ENCODE peak calls at places on chromosomes 12 and 14, in seven cellular contexts. One of them, this sample, is unnamed.

GRCh38 chr12:42730286-42730685 is 140.7 kb upstream of the PRICKLE1 start:
- DNase-seq in PC-9: no peak
- DNase-seq in heart right ventricle: no peak
- DNase-seq in PC-3: peak; percentile 36
- DNase-seq in lower lobe of right lung: no peak
- DNase-seq in DND-41: no peak
- DNase-seq in astrocyte: peak; percentile 50
- DNase-seq in this sample: peak; percentile 35

GRCh38 chr14:92903359-92903758 is 19.6 kb upstream of the CHGA start:
- DNase-seq in PC-9: no peak
- DNase-seq in PC-3: no peak
- DNase-seq in DND-41: no peak
- DNase-seq in astrocyte: no peak
- DNase-seq in heart right ventricle: no peak
- DNase-seq in lower lobe of right lung: no peak
- DNase-seq in this sample: no peak

GRCh38 chr14:76551116-76551515 is 175.2 kb downstream of the ESRRB start:
- DNase-seq in lower lobe of right lung: no peak
- DNase-seq in heart right ventricle: no peak
- DNase-seq in PC-9: no peak
- DNase-seq in DND-41: no peak
- DNase-seq in PC-3: no peak
- DNase-seq in astrocyte: no peak
- DNase-seq in this sample: no peak

GRCh38 chr12:52884526-52885293 is 20.2 kb downstream of the KRT8 start:
- DNase-seq in astrocyte: no peak
- DNase-seq in heart right ventricle: peak; percentile 73
- DNase-seq in PC-9: peak; percentile 76
- DNase-seq in PC-3: peak; percentile 80
- DNase-seq in DND-41: peak; percentile 70
- DNase-seq in lower lobe of right lung: peak; percentile 85
- DNase-seq in this sample: peak; percentile 76

GRCh38 chr12:19546611-19547162 is 107.4 kb downstream of the AEBP2 start:
- DNase-seq in DND-41: no peak
- DNase-seq in heart right ventricle: peak; percentile 21
- DNase-seq in astrocyte: peak; percentile 41
- DNase-seq in PC-9: no peak
- DNase-seq in PC-3: no peak
- DNase-seq in lower lobe of right lung: no peak
- DNase-seq in this sample: no peak

GRCh38 chr14:25136811-25137210 is 86.9 kb upstream of the STXBP6 start:
- DNase-seq in lower lobe of right lung: no peak
- DNase-seq in DND-41: no peak
- DNase-seq in PC-9: no peak
- DNase-seq in PC-3: no peak
- DNase-seq in astrocyte: no peak
- DNase-seq in heart right ventricle: no peak
- DNase-seq in this sample: no peak

GRCh38 chr14:68297871-68298468 is 478.4 kb downstream of the RAD51B start:
- DNase-seq in DND-41: no peak
- DNase-seq in lower lobe of right lung: no peak
- DNase-seq in heart right ventricle: no peak
- DNase-seq in astrocyte: no peak
- DNase-seq in PC-9: no peak
- DNase-seq in PC-3: peak; percentile 32
- DNase-seq in this sample: no peak

GRCh38 chr12:6507102-6507998 is 13.4 kb downstream of the NCAPD2 start:
- DNase-seq in astrocyte: peak; percentile 33
- DNase-seq in DND-41: no peak
- DNase-seq in PC-9: no peak
- DNase-seq in lower lobe of right lung: no peak
- DNase-seq in PC-3: no peak
- DNase-seq in heart right ventricle: no peak
- DNase-seq in this sample: no peak

GRCh38 chr12:57836442-57837375 is 9.8 kb downstream of the CTDSP2 start:
- DNase-seq in heart right ventricle: peak; percentile 93
- DNase-seq in DND-41: peak; percentile 52
- DNase-seq in lower lobe of right lung: no peak
- DNase-seq in PC-3: peak; percentile 25
- DNase-seq in PC-9: no peak
- DNase-seq in astrocyte: peak; percentile 67
- DNase-seq in this sample: no peak

GRCh38 chr12:88763536-88764100 is 183.3 kb upstream of the KITLG start:
- DNase-seq in PC-3: peak; percentile 36
- DNase-seq in DND-41: no peak
- DNase-seq in lower lobe of right lung: no peak
- DNase-seq in astrocyte: no peak
- DNase-seq in heart right ventricle: no peak
- DNase-seq in PC-9: peak; percentile 19
- DNase-seq in this sample: no peak

GRCh38 chr14:77067632-77068514 is 30.2 kb upstream of the CIPC start:
- DNase-seq in PC-3: peak; percentile 95
- DNase-seq in PC-9: peak; percentile 93
- DNase-seq in astrocyte: peak; percentile 22
- DNase-seq in heart right ventricle: peak; percentile 63
- DNase-seq in lower lobe of right lung: peak; percentile 76
- DNase-seq in DND-41: peak; percentile 57
- DNase-seq in this sample: peak; percentile 66

GRCh38 chr14:61562321-61563161 is 132.8 kb upstream of the HIF1A start:
- DNase-seq in astrocyte: peak; percentile 100
- DNase-seq in heart right ventricle: no peak
- DNase-seq in PC-9: peak; percentile 78
- DNase-seq in DND-41: no peak
- DNase-seq in lower lobe of right lung: no peak
- DNase-seq in PC-3: peak; percentile 100
- DNase-seq in this sample: peak; percentile 95

GRCh38 chr14:99029150-99029915 is 242.7 kb downstream of the BCL11B start:
- DNase-seq in heart right ventricle: no peak
- DNase-seq in lower lobe of right lung: no peak
- DNase-seq in PC-9: no peak
- DNase-seq in PC-3: no peak
- DNase-seq in DND-41: no peak
- DNase-seq in astrocyte: no peak
- DNase-seq in this sample: no peak

GRCh38 chr12:85448548-85449139 is 168.6 kb downstream of the ALX1 start:
- DNase-seq in heart right ventricle: no peak
- DNase-seq in lower lobe of right lung: no peak
- DNase-seq in astrocyte: no peak
- DNase-seq in PC-9: no peak
- DNase-seq in DND-41: no peak
- DNase-seq in PC-3: peak; percentile 56
- DNase-seq in this sample: no peak

GRCh38 chr12:2893007-2893406 is 2.3 kb downstream of the TULP3 start:
- DNase-seq in heart right ventricle: no peak
- DNase-seq in PC-9: no peak
- DNase-seq in astrocyte: peak; percentile 88
- DNase-seq in PC-3: peak; percentile 71
- DNase-seq in lower lobe of right lung: no peak
- DNase-seq in DND-41: no peak
- DNase-seq in this sample: peak; percentile 73

GRCh38 chr14:74567646-74568379 is 44.2 kb downstream of the LTBP2 start:
- DNase-seq in PC-3: no peak
- DNase-seq in DND-41: no peak
- DNase-seq in heart right ventricle: no peak
- DNase-seq in astrocyte: no peak
- DNase-seq in PC-9: no peak
- DNase-seq in lower lobe of right lung: no peak
- DNase-seq in this sample: no peak

GRCh38 chr12:73421832-73422231 is 1115.8 kb upstream of the ATXN7L3B start:
- DNase-seq in PC-3: peak; percentile 81
- DNase-seq in PC-9: no peak
- DNase-seq in heart right ventricle: no peak
- DNase-seq in DND-41: no peak
- DNase-seq in lower lobe of right lung: no peak
- DNase-seq in astrocyte: peak; percentile 4
- DNase-seq in this sample: no peak
- H3K4me1 ChIP-seq in PC-3: peaks cover 5% of the 10 kb centered on the region
- H3K4me1 ChIP-seq in PC-9: no peaks in the 10 kb centered on the region
- H3K4me1 ChIP-seq in heart right ventricle: no peaks in the 10 kb centered on the region
- H3K4me1 ChIP-seq in DND-41: no peaks in the 10 kb centered on the region
- H3K4me1 ChIP-seq in lower lobe of right lung: no peaks in the 10 kb centered on the region
- H3K4me1 ChIP-seq in astrocyte: no peaks in the 10 kb centered on the region
- H3K4me1 ChIP-seq in this sample: no peaks in the 10 kb centered on the region

DNA sequence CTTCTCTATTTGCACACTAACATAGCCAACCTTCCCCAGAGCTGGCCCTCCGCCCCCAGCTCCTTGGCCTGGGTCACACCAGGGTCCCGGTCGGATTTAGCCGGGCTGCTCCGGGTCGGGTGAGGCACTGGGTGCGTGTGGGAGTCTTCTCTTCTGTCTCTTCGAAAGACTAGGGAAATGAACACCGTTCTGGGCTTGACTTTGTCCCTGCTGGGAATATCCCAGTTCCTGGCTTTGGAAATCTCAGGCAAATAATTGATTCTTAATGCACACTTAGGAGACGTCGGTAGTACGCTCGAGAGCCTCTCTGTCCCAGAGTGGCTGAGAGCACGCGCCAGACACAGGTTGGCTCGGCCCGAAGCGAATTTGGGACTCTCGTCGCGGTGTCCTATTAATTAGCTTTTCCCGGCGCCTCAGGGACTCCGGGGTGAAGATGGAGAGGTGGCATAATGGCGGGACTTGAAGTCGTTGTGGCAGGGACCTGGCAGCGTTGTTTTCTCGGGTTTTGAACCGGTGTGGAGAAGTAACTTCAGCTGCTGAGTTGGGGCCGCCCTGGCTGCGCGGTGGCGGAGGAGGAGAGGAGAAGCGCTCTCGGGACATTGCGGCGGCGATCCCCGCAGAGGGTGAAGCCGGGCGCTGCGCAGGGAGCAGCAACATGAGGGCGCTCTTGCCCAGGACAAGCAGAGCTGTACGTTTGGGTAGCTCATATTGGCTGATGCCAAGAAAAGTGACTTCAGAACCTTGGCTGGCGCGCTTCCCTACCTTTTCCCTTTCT is 7.5 kb downstream of the FOXG1 start:
- DNase-seq in lower lobe of right lung: no peak
- DNase-seq in DND-41: no peak
- DNase-seq in PC-3: no peak
- DNase-seq in PC-9: no peak
- DNase-seq in astrocyte: peak; percentile 36
- DNase-seq in heart right ventricle: no peak
- DNase-seq in this sample: no peak
- H3K27me3 ChIP-seq in lower lobe of right lung: peaks cover 98% of the 10 kb centered on the region
- H3K27me3 ChIP-seq in DND-41: no peaks in the 10 kb centered on the region
- H3K27me3 ChIP-seq in PC-3: peaks cover 98% of the 10 kb centered on the region
- H3K27me3 ChIP-seq in PC-9: no peaks in the 10 kb centered on the region
- H3K27me3 ChIP-seq in astrocyte: peaks cover 81% of the 10 kb centered on the region
- H3K27me3 ChIP-seq in heart right ventricle: peaks cover 100% of the 10 kb centered on the region
- H3K27me3 ChIP-seq in this sample: peaks cover 65% of the 10 kb centered on the region

DNA sequence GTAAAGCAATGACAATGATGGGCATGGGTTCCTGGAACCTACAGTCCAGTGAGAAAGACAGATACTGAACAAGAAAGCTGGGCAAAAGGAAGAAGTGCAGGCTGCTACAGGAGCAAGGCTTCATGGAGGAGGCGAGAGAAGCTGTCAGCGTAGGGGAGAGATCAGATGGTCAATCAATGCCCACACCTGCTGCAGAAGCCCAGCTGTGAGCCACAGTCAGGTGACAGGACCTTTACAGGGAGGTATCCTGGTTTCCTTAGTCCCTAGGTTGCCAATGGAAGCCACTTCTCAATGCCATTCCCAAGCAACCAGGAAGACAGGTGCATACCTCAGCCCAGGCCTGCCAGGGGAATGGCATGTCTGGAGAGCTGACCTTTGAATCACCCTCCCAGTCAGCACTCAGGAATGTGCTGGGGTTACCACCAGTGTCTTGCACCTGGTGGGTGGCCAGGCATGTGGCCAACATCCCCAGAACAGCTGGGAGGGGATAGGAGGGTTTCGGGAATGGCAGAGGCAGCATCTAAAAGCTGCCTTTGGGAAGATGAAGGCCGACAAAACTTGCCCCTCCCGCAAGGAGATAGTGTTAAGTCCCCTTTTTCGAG is 170.3 kb downstream of the TTC7B start:
- DNase-seq in DND-41: no peak
- DNase-seq in lower lobe of right lung: no peak
- DNase-seq in PC-3: peak; percentile 84
- DNase-seq in heart right ventricle: no peak
- DNase-seq in astrocyte: peak; percentile 78
- DNase-seq in PC-9: peak; percentile 75
- DNase-seq in this sample: peak; percentile 79
- H3K27ac ChIP-seq in DND-41: no peak overlapping the region
- H3K27ac ChIP-seq in lower lobe of right lung: no peak overlapping the region
- H3K27ac ChIP-seq in PC-3: no peak overlapping the region
- H3K27ac ChIP-seq in heart right ventricle: no peak overlapping the region
- H3K27ac ChIP-seq in astrocyte: no peak overlapping the region
- H3K27ac ChIP-seq in PC-9: peak overlapping the region; percentile 36
- H3K27ac ChIP-seq in this sample: no peak overlapping the region

GRCh38 chr12:75482636-75483035 is 2.1 kb downstream of the GLIPR1 start:
- DNase-seq in PC-9: no peak
- DNase-seq in DND-41: no peak
- DNase-seq in lower lobe of right lung: no peak
- DNase-seq in PC-3: no peak
- DNase-seq in heart right ventricle: no peak
- DNase-seq in astrocyte: no peak
- DNase-seq in this sample: no peak

GRCh38 chr12:75479963-75480461 is 543 bp upstream of the GLIPR1 start:
- DNase-seq in astrocyte: peak; percentile 92
- DNase-seq in lower lobe of right lung: no peak
- DNase-seq in PC-9: no peak
- DNase-seq in heart right ventricle: no peak
- DNase-seq in DND-41: no peak
- DNase-seq in PC-3: peak; percentile 49
- DNase-seq in this sample: no peak

GRCh38 chr12:75481774-75482173 is 1.2 kb downstream of the GLIPR1 start:
- DNase-seq in astrocyte: peak; percentile 71
- DNase-seq in DND-41: no peak
- DNase-seq in PC-9: no peak
- DNase-seq in lower lobe of right lung: no peak
- DNase-seq in heart right ventricle: no peak
- DNase-seq in PC-3: no peak
- DNase-seq in this sample: no peak

GRCh38 chr12:75480469-75480949 is at the start of gene GLIPR1:
- DNase-seq in heart right ventricle: peak; percentile 65
- DNase-seq in lower lobe of right lung: peak; percentile 73
- DNase-seq in PC-3: peak; percentile 95
- DNase-seq in PC-9: peak; percentile 46
- DNase-seq in astrocyte: peak; percentile 99
- DNase-seq in DND-41: peak; percentile 71
- DNase-seq in this sample: peak; percentile 78

DNA sequence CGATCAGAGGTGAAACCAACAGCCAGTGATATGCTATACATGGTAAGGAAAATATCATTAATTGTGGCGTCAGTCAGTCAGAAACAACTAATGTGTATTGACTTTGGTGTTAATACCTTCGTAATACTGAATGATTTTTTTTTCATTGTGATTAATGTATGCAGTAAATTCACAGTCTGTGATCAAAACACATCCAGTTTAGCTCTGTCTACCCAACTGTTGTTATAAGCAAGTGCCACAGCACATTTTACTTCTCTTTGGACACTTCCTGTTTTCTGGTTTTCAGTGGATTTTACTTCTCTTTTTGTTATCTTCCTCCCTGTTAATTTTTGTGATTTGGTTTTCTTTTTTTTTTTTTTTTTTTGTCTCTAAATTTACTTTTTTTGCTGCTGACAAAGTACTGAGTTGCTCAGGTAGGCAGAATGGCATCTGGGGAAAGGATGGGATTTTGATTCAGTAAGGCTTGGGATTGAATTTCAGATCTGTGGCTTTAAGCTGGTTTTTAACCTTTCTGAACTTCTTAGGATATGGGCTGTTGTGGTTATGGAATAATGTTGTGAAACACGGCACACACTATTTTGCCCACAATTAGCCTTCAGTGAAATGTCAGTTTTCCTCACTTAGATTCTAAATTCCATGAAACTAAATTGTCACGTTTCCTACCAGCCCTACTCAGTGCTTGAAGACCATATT is 604 bp downstream of the GLIPR1 start:
- DNase-seq in PC-3: no peak
- DNase-seq in PC-9: no peak
- DNase-seq in heart right ventricle: no peak
- DNase-seq in DND-41: no peak
- DNase-seq in astrocyte: no peak
- DNase-seq in lower lobe of right lung: no peak
- DNase-seq in this sample: no peak
- H3K4me1 ChIP-seq in PC-3: peaks cover 32% of the 10 kb centered on the region
- H3K4me1 ChIP-seq in PC-9: peaks cover 11% of the 10 kb centered on the region
- H3K4me1 ChIP-seq in heart right ventricle: peaks cover 77% of the 10 kb centered on the region
- H3K4me1 ChIP-seq in DND-41: peaks cover 82% of the 10 kb centered on the region
- H3K4me1 ChIP-seq in astrocyte: peaks cover 31% of the 10 kb centered on the region
- H3K4me1 ChIP-seq in lower lobe of right lung: peaks cover 43% of the 10 kb centered on the region
- H3K4me1 ChIP-seq in this sample: peaks cover 34% of the 10 kb centered on the region